ENCODE peak calls at places on chromosomes 11 and 22, in seven cellular contexts. One of them, this sample, is unnamed.

GRCh38 chr11:130037058-130037457 is 32.6 kb upstream of the APLP2 start:
- DNase-seq in WERI-Rb-1: no peak
- DNase-seq in T-helper 9 cell: no peak
- DNase-seq in lung microvascular endothelial cell: peak
- DNase-seq in HTR-8/SVneo: peak
- DNase-seq in pancreas: no peak
- DNase-seq in small intestine: peak
- DNase-seq in this sample: peak

GRCh38 chr11:111846640-111847039 is 24.7 kb downstream of the ALG9 start:
- DNase-seq in WERI-Rb-1: no peak
- DNase-seq in T-helper 9 cell: no peak
- DNase-seq in lung microvascular endothelial cell: peak
- DNase-seq in HTR-8/SVneo: peak
- DNase-seq in pancreas: no peak
- DNase-seq in small intestine: no peak
- DNase-seq in this sample: peak

GRCh38 chr11:75351541-75352416 is at the start of gene ARRB1:
- DNase-seq in WERI-Rb-1: peak
- DNase-seq in T-helper 9 cell: peak
- DNase-seq in lung microvascular endothelial cell: peak
- DNase-seq in HTR-8/SVneo: no peak
- DNase-seq in pancreas: peak
- DNase-seq in small intestine: peak
- DNase-seq in this sample: peak

GRCh38 chr11:398826-399225 is 4.8 kb downstream of the PKP3 start:
- DNase-seq in WERI-Rb-1: no peak
- DNase-seq in T-helper 9 cell: no peak
- DNase-seq in lung microvascular endothelial cell: no peak
- DNase-seq in HTR-8/SVneo: no peak
- DNase-seq in pancreas: no peak
- DNase-seq in small intestine: no peak
- DNase-seq in this sample: no peak

GRCh38 chr11:47642099-47642855 is at the start of gene MTCH2:
- DNase-seq in WERI-Rb-1: peak
- DNase-seq in T-helper 9 cell: peak
- DNase-seq in lung microvascular endothelial cell: peak
- DNase-seq in HTR-8/SVneo: peak
- DNase-seq in pancreas: peak
- DNase-seq in small intestine: peak
- DNase-seq in this sample: peak

GRCh38 chr22:24703101-24703500 is 71.4 kb downstream of the PIWIL3 start:
- DNase-seq in WERI-Rb-1: no peak
- DNase-seq in T-helper 9 cell: no peak
- DNase-seq in lung microvascular endothelial cell: no peak
- DNase-seq in HTR-8/SVneo: no peak
- DNase-seq in pancreas: no peak
- DNase-seq in small intestine: peak
- DNase-seq in this sample: peak

GRCh38 chr11:64809781-64810241 is 540 bp downstream of the MEN1 start:
- DNase-seq in WERI-Rb-1: peak
- DNase-seq in T-helper 9 cell: peak
- DNase-seq in lung microvascular endothelial cell: no peak
- DNase-seq in HTR-8/SVneo: no peak
- DNase-seq in pancreas: peak
- DNase-seq in small intestine: peak
- DNase-seq in this sample: peak

GRCh38 chr11:74144592-74144991 is 26.2 kb downstream of the C2CD3 start:
- DNase-seq in WERI-Rb-1: no peak
- DNase-seq in T-helper 9 cell: no peak
- DNase-seq in lung microvascular endothelial cell: no peak
- DNase-seq in HTR-8/SVneo: no peak
- DNase-seq in pancreas: no peak
- DNase-seq in small intestine: no peak
- DNase-seq in this sample: no peak

GRCh38 chr11:40130427-40130826 is 1329.0 kb downstream of the LRRC4C start:
- DNase-seq in WERI-Rb-1: no peak
- DNase-seq in T-helper 9 cell: no peak
- DNase-seq in lung microvascular endothelial cell: no peak
- DNase-seq in HTR-8/SVneo: no peak
- DNase-seq in pancreas: no peak
- DNase-seq in small intestine: no peak
- DNase-seq in this sample: peak

GRCh38 chr11:72672839-72673238 is 1.4 kb downstream of the PDE2A start:
- DNase-seq in WERI-Rb-1: no peak
- DNase-seq in T-helper 9 cell: no peak
- DNase-seq in lung microvascular endothelial cell: peak
- DNase-seq in HTR-8/SVneo: no peak
- DNase-seq in pancreas: no peak
- DNase-seq in small intestine: no peak
- DNase-seq in this sample: no peak

This sample was measured in hepatocyte.